ENCODE peak calls at places on chromosome 7, in seven cellular contexts. One of them, this sample, is unnamed.

GRCh38 chr7:2411815-2412586 is 8.6 kb downstream of the CHST12 start:
- DNase-seq in lower leg skin: no peak
- DNase-seq in CD8-positive, alpha-beta T cell: no peak
- DNase-seq in astrocyte of the spinal cord: no peak
- DNase-seq in fibroblast of pulmonary artery: no peak
- DNase-seq in transverse colon: no peak
- DNase-seq in stomach: no peak
- DNase-seq in this sample: peak; percentile 63

GRCh38 chr7:82325416-82325815 is 118.2 kb downstream of the CACNA2D1 start:
- DNase-seq in lower leg skin: no peak
- DNase-seq in CD8-positive, alpha-beta T cell: no peak
- DNase-seq in astrocyte of the spinal cord: peak; percentile 9
- DNase-seq in fibroblast of pulmonary artery: no peak
- DNase-seq in transverse colon: no peak
- DNase-seq in stomach: no peak
- DNase-seq in this sample: no peak

GRCh38 chr7:153188630-153189029 is 429.1 kb downstream of the ACTR3B start:
- DNase-seq in lower leg skin: no peak
- DNase-seq in CD8-positive, alpha-beta T cell: no peak
- DNase-seq in astrocyte of the spinal cord: no peak
- DNase-seq in fibroblast of pulmonary artery: no peak
- DNase-seq in transverse colon: no peak
- DNase-seq in stomach: no peak
- DNase-seq in this sample: no peak

GRCh38 chr7:152312316-152312715 is 123.5 kb downstream of the KMT2C start:
- DNase-seq in lower leg skin: no peak
- DNase-seq in CD8-positive, alpha-beta T cell: no peak
- DNase-seq in astrocyte of the spinal cord: no peak
- DNase-seq in fibroblast of pulmonary artery: peak; percentile 62
- DNase-seq in transverse colon: no peak
- DNase-seq in stomach: no peak
- DNase-seq in this sample: peak; percentile 78

GRCh38 chr7:157474685-157475084 is 137.9 kb downstream of the DNAJB6 start:
- DNase-seq in lower leg skin: no peak
- DNase-seq in CD8-positive, alpha-beta T cell: no peak
- DNase-seq in astrocyte of the spinal cord: no peak
- DNase-seq in fibroblast of pulmonary artery: peak; percentile 13
- DNase-seq in transverse colon: no peak
- DNase-seq in stomach: peak; percentile 26
- DNase-seq in this sample: no peak

GRCh38 chr7:131879424-131879823 is 323.0 kb upstream of the PODXL start:
- DNase-seq in lower leg skin: no peak
- DNase-seq in CD8-positive, alpha-beta T cell: no peak
- DNase-seq in astrocyte of the spinal cord: no peak
- DNase-seq in fibroblast of pulmonary artery: no peak
- DNase-seq in transverse colon: no peak
- DNase-seq in stomach: no peak
- DNase-seq in this sample: no peak

GRCh38 chr7:128036226-128036940 is 5.1 kb upstream of the LRRC4 start:
- DNase-seq in lower leg skin: no peak
- DNase-seq in CD8-positive, alpha-beta T cell: no peak
- DNase-seq in astrocyte of the spinal cord: no peak
- DNase-seq in fibroblast of pulmonary artery: no peak
- DNase-seq in transverse colon: no peak
- DNase-seq in stomach: no peak
- DNase-seq in this sample: no peak

GRCh38 chr7:43071604-43072003 is 40.8 kb upstream of the HECW1 start:
- DNase-seq in lower leg skin: no peak
- DNase-seq in CD8-positive, alpha-beta T cell: no peak
- DNase-seq in astrocyte of the spinal cord: no peak
- DNase-seq in fibroblast of pulmonary artery: peak; percentile 22
- DNase-seq in transverse colon: no peak
- DNase-seq in stomach: no peak
- DNase-seq in this sample: peak; percentile 24

GRCh38 chr7:82015751-82016150 is 245.9 kb upstream of the HGF start:
- DNase-seq in lower leg skin: no peak
- DNase-seq in CD8-positive, alpha-beta T cell: no peak
- DNase-seq in astrocyte of the spinal cord: no peak
- DNase-seq in fibroblast of pulmonary artery: no peak
- DNase-seq in transverse colon: no peak
- DNase-seq in stomach: no peak
- DNase-seq in this sample: peak; percentile 47

DNA sequence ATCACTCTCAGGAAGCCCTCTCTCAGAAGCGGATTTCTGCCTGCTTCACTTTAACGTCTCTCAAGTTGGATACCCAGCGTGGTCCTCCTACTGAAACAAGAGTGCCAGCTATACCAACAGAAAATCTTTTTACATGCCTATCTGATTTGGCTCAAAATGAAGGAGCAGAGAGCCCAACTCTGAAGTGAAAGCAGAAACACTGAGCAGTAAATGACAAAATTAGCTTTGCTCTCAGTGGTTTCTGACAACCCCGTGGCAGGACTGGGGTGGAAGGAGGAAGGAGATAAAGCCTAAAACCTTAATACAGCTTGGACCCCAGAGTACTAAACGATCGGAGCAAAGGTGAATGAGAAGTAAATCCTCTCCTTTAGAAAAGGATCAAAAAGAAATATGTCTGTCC is 25.1 kb upstream of the GPR37 start:
- DNase-seq in lower leg skin: no peak
- DNase-seq in CD8-positive, alpha-beta T cell: no peak
- DNase-seq in astrocyte of the spinal cord: no peak
- DNase-seq in fibroblast of pulmonary artery: no peak
- DNase-seq in transverse colon: no peak
- DNase-seq in stomach: no peak
- DNase-seq in this sample: no peak
- H3K4me3 ChIP-seq in lower leg skin: no peak overlapping the region
- H3K4me3 ChIP-seq in CD8-positive, alpha-beta T cell: no peak overlapping the region
- H3K4me3 ChIP-seq in astrocyte of the spinal cord: no peak overlapping the region
- H3K4me3 ChIP-seq in fibroblast of pulmonary artery: no peak overlapping the region
- H3K4me3 ChIP-seq in transverse colon: no peak overlapping the region
- H3K4me3 ChIP-seq in stomach: no peak overlapping the region
- H3K4me3 ChIP-seq in this sample: no peak overlapping the region

DNA sequence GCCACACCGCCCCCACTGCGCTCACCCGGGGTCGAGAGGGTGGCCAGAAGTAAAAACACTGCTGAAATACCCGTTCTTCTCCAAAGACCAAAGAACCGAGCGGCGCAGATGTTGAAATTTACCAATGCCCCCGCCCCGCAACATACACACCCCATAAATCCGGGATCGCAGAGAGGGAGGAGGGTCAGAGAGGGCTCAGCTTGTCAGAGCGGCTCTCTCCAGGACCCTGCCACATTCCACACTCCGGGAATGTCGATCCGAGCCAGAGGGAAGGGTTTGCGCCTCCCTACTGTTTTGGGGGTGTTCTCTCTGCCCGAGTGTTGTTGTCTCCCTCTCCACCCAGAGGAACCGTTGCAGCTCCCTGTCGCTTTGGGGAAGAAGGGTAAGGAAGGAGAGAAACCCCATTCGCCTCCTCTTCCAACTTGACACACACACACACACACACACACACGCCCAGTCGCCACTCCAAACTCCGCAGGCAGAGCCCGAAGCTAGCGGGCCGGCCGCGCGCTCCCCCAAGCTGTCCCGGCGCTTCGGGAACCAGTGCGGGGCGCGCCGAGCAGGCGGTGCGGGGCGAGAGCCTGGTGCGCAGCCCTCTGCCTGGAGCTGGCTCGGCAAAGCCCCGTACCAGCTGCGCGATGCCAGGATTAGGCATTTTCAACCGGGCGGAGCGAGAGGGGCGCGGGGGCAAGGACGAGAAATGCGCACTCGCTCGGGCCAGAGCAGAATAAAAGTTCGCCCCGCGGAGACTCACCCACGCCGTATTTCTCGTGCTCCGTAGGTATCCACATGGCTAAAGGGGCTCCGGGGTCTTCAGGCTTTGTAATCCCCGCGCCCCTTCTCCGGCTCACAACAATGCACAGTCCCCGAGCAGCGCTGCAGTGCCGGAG is 606 bp downstream of the DOCK4 start:
- DNase-seq in lower leg skin: peak; percentile 28
- DNase-seq in CD8-positive, alpha-beta T cell: peak; percentile 16
- DNase-seq in astrocyte of the spinal cord: peak; percentile 64
- DNase-seq in fibroblast of pulmonary artery: peak; percentile 73
- DNase-seq in transverse colon: peak; percentile 65
- DNase-seq in stomach: peak; percentile 50
- DNase-seq in this sample: peak; percentile 76
- H3K4me3 ChIP-seq in lower leg skin: peak overlapping the region; percentile 88
- H3K4me3 ChIP-seq in CD8-positive, alpha-beta T cell: peak overlapping the region; percentile 89
- H3K4me3 ChIP-seq in astrocyte of the spinal cord: peak overlapping the region; percentile 99
- H3K4me3 ChIP-seq in fibroblast of pulmonary artery: peak overlapping the region; percentile 98
- H3K4me3 ChIP-seq in transverse colon: peak overlapping the region; percentile 82
- H3K4me3 ChIP-seq in stomach: peak overlapping the region; percentile 84
- H3K4me3 ChIP-seq in this sample: peak overlapping the region; percentile 91

DNA sequence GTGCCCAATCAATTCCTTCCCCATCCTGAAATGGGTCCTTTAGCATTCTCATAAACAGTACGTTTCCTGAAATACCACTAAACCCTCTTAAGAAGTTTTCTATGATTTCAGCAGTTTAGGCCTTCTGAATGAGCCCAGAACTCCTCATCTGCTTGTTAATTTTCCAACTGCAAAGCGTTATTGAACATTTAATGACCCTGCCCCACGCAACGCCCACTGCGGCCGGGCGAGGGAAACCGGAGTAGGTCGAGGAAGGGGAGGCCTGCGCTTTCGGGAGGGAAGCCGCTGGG is 608 bp upstream of the UBN2 start:
- DNase-seq in lower leg skin: no peak
- DNase-seq in CD8-positive, alpha-beta T cell: no peak
- DNase-seq in astrocyte of the spinal cord: no peak
- DNase-seq in fibroblast of pulmonary artery: no peak
- DNase-seq in transverse colon: no peak
- DNase-seq in stomach: no peak
- DNase-seq in this sample: no peak
- H3K4me3 ChIP-seq in lower leg skin: peak overlapping the region; percentile 99
- H3K4me3 ChIP-seq in CD8-positive, alpha-beta T cell: peak overlapping the region; percentile 73
- H3K4me3 ChIP-seq in astrocyte of the spinal cord: peak overlapping the region; percentile 75
- H3K4me3 ChIP-seq in fibroblast of pulmonary artery: peak overlapping the region; percentile 92
- H3K4me3 ChIP-seq in transverse colon: peak overlapping the region; percentile 100
- H3K4me3 ChIP-seq in stomach: peak overlapping the region; percentile 95
- H3K4me3 ChIP-seq in this sample: peak overlapping the region; percentile 78

GRCh38 chr7:27191716-27192545 is 6.9 kb upstream of the HOXA11 start:
- DNase-seq in lower leg skin: no peak
- DNase-seq in CD8-positive, alpha-beta T cell: no peak
- DNase-seq in astrocyte of the spinal cord: no peak
- DNase-seq in fibroblast of pulmonary artery: no peak
- DNase-seq in transverse colon: peak; percentile 48
- DNase-seq in stomach: peak; percentile 24
- DNase-seq in this sample: no peak

GRCh38 chr7:27193335-27194001 is 6.4 kb downstream of the HOXA13 start:
- DNase-seq in lower leg skin: no peak
- DNase-seq in CD8-positive, alpha-beta T cell: no peak
- DNase-seq in astrocyte of the spinal cord: no peak
- DNase-seq in fibroblast of pulmonary artery: no peak
- DNase-seq in transverse colon: no peak
- DNase-seq in stomach: no peak
- DNase-seq in this sample: no peak

GRCh38 chr7:27191081-27191715 is 6.2 kb upstream of the HOXA11 start:
- DNase-seq in lower leg skin: no peak
- DNase-seq in CD8-positive, alpha-beta T cell: no peak
- DNase-seq in astrocyte of the spinal cord: no peak
- DNase-seq in fibroblast of pulmonary artery: no peak
- DNase-seq in transverse colon: peak; percentile 19
- DNase-seq in stomach: peak; percentile 10
- DNase-seq in this sample: no peak

GRCh38 chr7:27194002-27194352 is 5.9 kb downstream of the HOXA13 start:
- DNase-seq in lower leg skin: no peak
- DNase-seq in CD8-positive, alpha-beta T cell: no peak
- DNase-seq in astrocyte of the spinal cord: no peak
- DNase-seq in fibroblast of pulmonary artery: no peak
- DNase-seq in transverse colon: no peak
- DNase-seq in stomach: no peak
- DNase-seq in this sample: no peak

GRCh38 chr7:27192546-27193334 is 7.2 kb downstream of the HOXA13 start:
- DNase-seq in lower leg skin: no peak
- DNase-seq in CD8-positive, alpha-beta T cell: no peak
- DNase-seq in astrocyte of the spinal cord: no peak
- DNase-seq in fibroblast of pulmonary artery: no peak
- DNase-seq in transverse colon: peak; percentile 63
- DNase-seq in stomach: no peak
- DNase-seq in this sample: no peak
- H3K4me3 ChIP-seq in lower leg skin: no peak overlapping the region
- H3K4me3 ChIP-seq in CD8-positive, alpha-beta T cell: no peak overlapping the region
- H3K4me3 ChIP-seq in astrocyte of the spinal cord: no peak overlapping the region
- H3K4me3 ChIP-seq in fibroblast of pulmonary artery: peak overlapping the region; percentile 3
- H3K4me3 ChIP-seq in transverse colon: peak overlapping the region; percentile 59
- H3K4me3 ChIP-seq in stomach: peak overlapping the region; percentile 23
- H3K4me3 ChIP-seq in this sample: peak overlapping the region; percentile 17

DNA sequence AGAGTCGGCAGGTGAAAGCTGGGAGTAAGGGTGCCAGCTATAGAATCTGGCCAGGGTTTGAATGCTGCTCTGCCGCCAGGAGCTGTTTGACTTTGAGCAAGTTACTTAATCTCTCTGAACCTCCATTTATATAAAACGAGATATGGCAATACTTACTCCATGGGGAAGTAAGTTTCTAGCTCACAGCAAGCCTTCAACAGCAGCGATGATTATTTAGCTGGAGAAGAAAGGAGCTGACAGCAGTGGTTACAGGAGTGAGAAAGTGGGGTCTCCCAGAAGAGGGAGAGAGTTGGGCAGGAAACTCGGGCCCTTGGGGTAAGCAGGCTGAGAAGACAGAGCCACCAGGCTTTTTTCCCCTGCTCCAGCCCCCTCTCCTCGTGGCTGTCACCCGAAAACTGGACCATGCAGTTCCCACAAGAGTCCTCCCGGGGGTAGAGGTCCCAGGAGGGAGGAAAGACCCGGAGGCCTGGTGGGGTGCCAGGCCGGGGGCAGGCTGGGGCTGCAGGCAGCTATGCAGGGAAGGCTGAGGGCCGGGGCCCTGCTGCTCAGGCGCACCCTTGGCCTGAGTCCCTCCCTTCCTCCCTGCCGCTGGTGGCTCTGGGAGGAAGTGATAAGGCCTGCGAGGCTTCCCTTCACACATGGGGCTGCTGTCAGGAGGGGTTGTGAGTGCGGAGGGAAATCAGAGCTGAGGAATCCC is 3.5 kb downstream of the NOS3 start:
- DNase-seq in lower leg skin: no peak
- DNase-seq in CD8-positive, alpha-beta T cell: no peak
- DNase-seq in astrocyte of the spinal cord: no peak
- DNase-seq in fibroblast of pulmonary artery: peak; percentile 37
- DNase-seq in transverse colon: no peak
- DNase-seq in stomach: no peak
- DNase-seq in this sample: no peak
- H3K4me3 ChIP-seq in lower leg skin: no peak overlapping the region
- H3K4me3 ChIP-seq in CD8-positive, alpha-beta T cell: no peak overlapping the region
- H3K4me3 ChIP-seq in astrocyte of the spinal cord: no peak overlapping the region
- H3K4me3 ChIP-seq in fibroblast of pulmonary artery: no peak overlapping the region
- H3K4me3 ChIP-seq in transverse colon: no peak overlapping the region
- H3K4me3 ChIP-seq in stomach: no peak overlapping the region
- H3K4me3 ChIP-seq in this sample: no peak overlapping the region